ENCODE peak calls at places on chromosomes 7 and 10, in four cellular contexts. One of them, this sample, is unnamed.

GRCh38 chr7:128904381-128905197 is 5.9 kb downstream of the KCP start:
- DNase-seq in ovary: no peak
- DNase-seq in psoas muscle: no peak
- DNase-seq in adipocyte: peak; percentile 74
- DNase-seq in this sample: no peak

GRCh38 chr7:69596723-69597277 is 1.5 kb upstream of the AUTS2 start:
- DNase-seq in ovary: no peak
- DNase-seq in psoas muscle: no peak
- DNase-seq in adipocyte: no peak
- DNase-seq in this sample: no peak

GRCh38 chr10:17847586-17848296 is 38.6 kb downstream of the MRC1 start:
- DNase-seq in ovary: no peak
- DNase-seq in psoas muscle: no peak
- DNase-seq in adipocyte: peak; percentile 78
- DNase-seq in this sample: no peak

GRCh38 chr7:64992971-64993370 is 2.1 kb upstream of the ZNF117 start:
- DNase-seq in ovary: no peak
- DNase-seq in psoas muscle: no peak
- DNase-seq in adipocyte: no peak
- DNase-seq in this sample: no peak

GRCh38 chr10:103141950-103142349 is 51.1 kb downstream of the NT5C2 start:
- DNase-seq in ovary: no peak
- DNase-seq in psoas muscle: no peak
- DNase-seq in adipocyte: no peak
- DNase-seq in this sample: no peak

GRCh38 chr7:141484907-141485306 is 66.3 kb upstream of the AGK start:
- DNase-seq in ovary: no peak
- DNase-seq in psoas muscle: no peak
- DNase-seq in adipocyte: no peak
- DNase-seq in this sample: no peak

GRCh38 chr7:135753616-135754413 is 5.2 kb upstream of the FAM180A start:
- DNase-seq in ovary: no peak
- DNase-seq in psoas muscle: no peak
- DNase-seq in adipocyte: no peak
- DNase-seq in this sample: peak; percentile 52

GRCh38 chr10:79359816-79360498 is 12.7 kb downstream of the PPIF start:
- DNase-seq in ovary: no peak
- DNase-seq in psoas muscle: no peak
- DNase-seq in adipocyte: no peak
- DNase-seq in this sample: no peak

GRCh38 chr10:117261501-117261900 is 20.6 kb downstream of the SLC18A2 start:
- DNase-seq in ovary: no peak
- DNase-seq in psoas muscle: no peak
- DNase-seq in adipocyte: no peak
- DNase-seq in this sample: no peak
- H3K9me3 ChIP-seq in ovary: no peaks in the 10 kb centered on the region
- H3K9me3 ChIP-seq in psoas muscle: no peaks in the 10 kb centered on the region
- H3K9me3 ChIP-seq in adipocyte: no peaks in the 10 kb centered on the region
- H3K9me3 ChIP-seq in this sample: no peaks in the 10 kb centered on the region

GRCh38 chr10:71774916-71775702 is 1.8 kb upstream of the VSIR start:
- DNase-seq in ovary: no peak
- DNase-seq in psoas muscle: no peak
- DNase-seq in adipocyte: no peak
- DNase-seq in this sample: no peak
- H3K4me1 ChIP-seq in ovary: peaks cover 16% of the 10 kb centered on the region
- H3K4me1 ChIP-seq in psoas muscle: peaks cover 42% of the 10 kb centered on the region
- H3K4me1 ChIP-seq in adipocyte: peaks cover 49% of the 10 kb centered on the region
- H3K4me1 ChIP-seq in this sample: peaks cover 2% of the 10 kb centered on the region

DNA sequence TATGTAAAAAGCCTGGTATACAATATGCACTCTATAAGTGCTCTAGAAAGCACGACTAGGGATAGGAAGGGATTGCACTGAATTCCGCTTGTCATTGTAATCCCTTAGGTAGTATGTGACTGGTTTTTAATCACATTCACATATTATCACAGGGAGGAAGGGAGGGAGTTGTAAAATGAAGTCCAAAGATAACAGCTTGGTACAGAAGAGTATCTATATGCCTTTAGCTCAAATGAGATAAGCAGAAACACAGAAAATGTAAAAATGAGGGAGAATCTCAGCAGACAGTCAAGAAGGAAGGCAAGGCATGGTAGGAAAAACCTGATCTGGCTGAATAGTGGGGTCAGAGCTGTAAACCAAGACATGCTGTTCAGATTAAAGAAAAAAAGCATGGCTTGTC is 63.4 kb downstream of the ABI1 start:
- DNase-seq in ovary: no peak
- DNase-seq in psoas muscle: no peak
- DNase-seq in adipocyte: no peak
- DNase-seq in this sample: no peak
- H3K9me3 ChIP-seq in ovary: no peaks in the 10 kb centered on the region
- H3K9me3 ChIP-seq in psoas muscle: no peaks in the 10 kb centered on the region
- H3K9me3 ChIP-seq in adipocyte: peaks cover 4% of the 10 kb centered on the region
- H3K9me3 ChIP-seq in this sample: no peaks in the 10 kb centered on the region

GRCh38 chr7:118152149-118152548 is 31.8 kb upstream of the LSM8 start:
- DNase-seq in ovary: no peak
- DNase-seq in psoas muscle: no peak
- DNase-seq in adipocyte: no peak
- DNase-seq in this sample: no peak
- H3K4me1 ChIP-seq in ovary: no peaks in the 10 kb centered on the region
- H3K4me1 ChIP-seq in psoas muscle: no peaks in the 10 kb centered on the region
- H3K4me1 ChIP-seq in adipocyte: peaks cover 35% of the 10 kb centered on the region
- H3K4me1 ChIP-seq in this sample: peaks cover 4% of the 10 kb centered on the region

DNA sequence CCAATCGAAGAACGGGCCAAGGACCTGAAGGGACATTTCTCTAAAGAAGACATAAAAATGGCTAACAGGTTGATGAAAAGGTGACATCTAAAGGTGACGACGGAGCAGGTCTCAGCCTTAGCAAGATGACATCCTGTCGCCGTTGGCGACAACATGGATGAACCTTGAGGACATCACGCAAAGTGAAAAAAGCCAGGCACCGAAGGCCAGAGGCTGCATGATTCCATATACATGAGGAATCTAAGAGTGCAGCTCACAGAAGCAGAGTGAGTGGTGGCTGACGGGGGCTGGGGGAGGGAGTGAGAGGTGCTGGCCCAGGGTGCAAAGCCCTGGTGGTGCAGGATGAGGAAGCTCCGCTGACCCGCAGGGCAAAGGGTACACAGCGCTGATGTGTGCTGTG is 34.1 kb upstream of the NKX6-2 start:
- DNase-seq in ovary: no peak
- DNase-seq in psoas muscle: peak; percentile 14
- DNase-seq in adipocyte: no peak
- DNase-seq in this sample: no peak
- H3K9me3 ChIP-seq in ovary: no peaks in the 10 kb centered on the region
- H3K9me3 ChIP-seq in psoas muscle: peaks cover 3% of the 10 kb centered on the region
- H3K9me3 ChIP-seq in adipocyte: peaks cover 12% of the 10 kb centered on the region
- H3K9me3 ChIP-seq in this sample: no peaks in the 10 kb centered on the region